ENCODE peak calls at places on chromosomes 12 and 14, in seven cellular contexts. Q is HCT116, V is stomach, F is AG09309, G is small intestine, U is pulmonary artery endothelial cell, M is H9. I is an unnamed sample.

GRCh38 chr14:91383439-91383838 is 34.2 kb downstream of the CCDC88C start:
- DNase-seq in Q (no peak), V (no peak), F (no peak), G (no peak), U (no peak), M (no peak), I (no peak)

GRCh38 chr12:75759842-75760260 is 248.4 kb upstream of the KRR1 start:
- DNase-seq in Q (peak), V (no peak), F (peak), G (no peak), U (no peak), M (no peak), I (no peak)

GRCh38 chr12:128140551-128140950 is 126.4 kb upstream of the TMEM132C start:
- DNase-seq in Q (no peak), V (no peak), F (no peak), G (no peak), U (no peak), M (no peak), I (no peak)

GRCh38 chr12:53659011-53659551 is 16.8 kb downstream of the ATP5MC2 start:
- DNase-seq in Q (peak), V (peak), F (no peak), G (peak), U (peak), M (no peak), I (no peak)

GRCh38 chr12:60279224-60279623 is 683.4 kb downstream of the SLC16A7 start:
- DNase-seq in Q (no peak), V (no peak), F (no peak), G (no peak), U (peak), M (no peak), I (no peak)

GRCh38 chr12:110279976-110280783 is 867 bp upstream of the ATP2A2 start:
- DNase-seq in Q (no peak), V (peak), F (no peak), G (peak), U (no peak), M (peak), I (no peak)

GRCh38 chr14:31969371-31969770 is 107.7 kb upstream of the ARHGAP5 start:
- DNase-seq in Q (no peak), V (no peak), F (no peak), G (no peak), U (no peak), M (no peak), I (no peak)

GRCh38 chr14:105364100-105364708 is 34.1 kb upstream of the TEX22 start:
- DNase-seq in Q (no peak), V (peak), F (no peak), G (no peak), U (no peak), M (no peak), I (no peak)

GRCh38 chr14:53608369-53608768 is 348.3 kb downstream of the BMP4 start:
- DNase-seq in Q (peak), V (peak), F (no peak), G (peak), U (no peak), M (no peak), I (no peak)

GRCh38 chr12:4909734-4910501 is at the start of gene KCNA1:
- DNase-seq in Q (no peak), V (no peak), F (no peak), G (no peak), U (no peak), M (peak), I (no peak)

GRCh38 chr12:106757623-106758348 is 16.7 kb upstream of the RIC8B start:
- DNase-seq in Q (no peak), V (no peak), F (no peak), G (peak), U (no peak), M (no peak), I (no peak)

GRCh38 chr14:81427348-81428058 is 27.4 kb upstream of the STON2 start:
- DNase-seq in Q (no peak), V (no peak), F (no peak), G (no peak), U (no peak), M (no peak), I (no peak)

GRCh38 chr12:91058821-91059220 is 997 bp upstream of the KERA start:
- DNase-seq in Q (no peak), V (no peak), F (no peak), G (no peak), U (no peak), M (no peak), I (no peak)

I was measured in osteocyte.